ENCODE peak calls at places on chromosomes 2 and 18, in eight cellular contexts. One of them, this sample, is unnamed.
A peak's percentile ranks its signal among the peaks of the same experiment; 100 is the strongest.

GRCh38 chr2:151287513-151288250 is 1.8 kb downstream of the NMI start:
- DNase-seq in activated CD4-positive, alpha-beta T cell treated with anti-CD3 and anti-CD28 coated beads for 1 hour: no peak
- DNase-seq in NCI-H748 treated with DMSO at 0.1 percent for 48 hours: peak; percentile 10
- DNase-seq in NCI-H345: peak; percentile 5
- DNase-seq in activated CD8-positive, alpha-beta memory T cell treated with anti-CD3 and anti-CD28 coated beads, Interleukin-2, amount 50 U/mL, for 4 hours: no peak
- DNase-seq in BE2C: no peak
- DNase-seq in CD8-positive, alpha-beta T cell: no peak
- DNase-seq in ELR: no peak
- DNase-seq in this sample: no peak

GRCh38 chr2:239463541-239464165 is 62.8 kb upstream of the HDAC4 start:
- DNase-seq in NCI-H345: peak; percentile 51
- DNase-seq in ELR: no peak
- DNase-seq in activated CD4-positive, alpha-beta T cell treated with anti-CD3 and anti-CD28 coated beads for 1 hour: no peak
- DNase-seq in activated CD8-positive, alpha-beta memory T cell treated with anti-CD3 and anti-CD28 coated beads, Interleukin-2, amount 50 U/mL, for 4 hours: peak; percentile 11
- DNase-seq in CD8-positive, alpha-beta T cell: no peak
- DNase-seq in NCI-H748 treated with DMSO at 0.1 percent for 48 hours: no peak
- DNase-seq in BE2C: no peak
- DNase-seq in this sample: no peak

GRCh38 chr2:202871161-202872141 is at the start of gene ICA1L:
- DNase-seq in activated CD4-positive, alpha-beta T cell treated with anti-CD3 and anti-CD28 coated beads for 1 hour: peak; percentile 27
- DNase-seq in ELR: peak; percentile 75
- DNase-seq in NCI-H748 treated with DMSO at 0.1 percent for 48 hours: peak; percentile 69
- DNase-seq in CD8-positive, alpha-beta T cell: peak; percentile 73
- DNase-seq in BE2C: peak; percentile 85
- DNase-seq in NCI-H345: peak; percentile 76
- DNase-seq in activated CD8-positive, alpha-beta memory T cell treated with anti-CD3 and anti-CD28 coated beads, Interleukin-2, amount 50 U/mL, for 4 hours: peak; percentile 56
- DNase-seq in this sample: no peak

GRCh38 chr18:58135806-58136331 is 91.8 kb downstream of the NEDD4L start:
- DNase-seq in ELR: peak; percentile 80
- DNase-seq in activated CD8-positive, alpha-beta memory T cell treated with anti-CD3 and anti-CD28 coated beads, Interleukin-2, amount 50 U/mL, for 4 hours: peak; percentile 38
- DNase-seq in NCI-H345: peak; percentile 29
- DNase-seq in activated CD4-positive, alpha-beta T cell treated with anti-CD3 and anti-CD28 coated beads for 1 hour: peak; percentile 13
- DNase-seq in CD8-positive, alpha-beta T cell: peak; percentile 59
- DNase-seq in NCI-H748 treated with DMSO at 0.1 percent for 48 hours: peak; percentile 71
- DNase-seq in BE2C: peak; percentile 50
- DNase-seq in this sample: peak; percentile 42

GRCh38 chr18:25633563-25633962 is 281.6 kb upstream of the ZNF521 start:
- DNase-seq in BE2C: no peak
- DNase-seq in NCI-H345: no peak
- DNase-seq in ELR: no peak
- DNase-seq in NCI-H748 treated with DMSO at 0.1 percent for 48 hours: no peak
- DNase-seq in activated CD8-positive, alpha-beta memory T cell treated with anti-CD3 and anti-CD28 coated beads, Interleukin-2, amount 50 U/mL, for 4 hours: no peak
- DNase-seq in activated CD4-positive, alpha-beta T cell treated with anti-CD3 and anti-CD28 coated beads for 1 hour: no peak
- DNase-seq in CD8-positive, alpha-beta T cell: no peak
- DNase-seq in this sample: no peak

GRCh38 chr2:230758566-230759480 is 46.2 kb downstream of the CAB39 start:
- DNase-seq in ELR: peak; percentile 80
- DNase-seq in activated CD8-positive, alpha-beta memory T cell treated with anti-CD3 and anti-CD28 coated beads, Interleukin-2, amount 50 U/mL, for 4 hours: no peak
- DNase-seq in BE2C: no peak
- DNase-seq in NCI-H748 treated with DMSO at 0.1 percent for 48 hours: no peak
- DNase-seq in activated CD4-positive, alpha-beta T cell treated with anti-CD3 and anti-CD28 coated beads for 1 hour: no peak
- DNase-seq in NCI-H345: no peak
- DNase-seq in CD8-positive, alpha-beta T cell: no peak
- DNase-seq in this sample: no peak

GRCh38 chr18:8765692-8766463 is 60.5 kb downstream of the MTCL1 start:
- DNase-seq in ELR: no peak
- DNase-seq in activated CD4-positive, alpha-beta T cell treated with anti-CD3 and anti-CD28 coated beads for 1 hour: no peak
- DNase-seq in activated CD8-positive, alpha-beta memory T cell treated with anti-CD3 and anti-CD28 coated beads, Interleukin-2, amount 50 U/mL, for 4 hours: no peak
- DNase-seq in CD8-positive, alpha-beta T cell: no peak
- DNase-seq in NCI-H345: no peak
- DNase-seq in BE2C: peak; percentile 68
- DNase-seq in NCI-H748 treated with DMSO at 0.1 percent for 48 hours: no peak
- DNase-seq in this sample: no peak

GRCh38 chr2:220044383-220044782 is 417.0 kb downstream of the SLC4A3 start:
- DNase-seq in ELR: no peak
- DNase-seq in activated CD4-positive, alpha-beta T cell treated with anti-CD3 and anti-CD28 coated beads for 1 hour: no peak
- DNase-seq in activated CD8-positive, alpha-beta memory T cell treated with anti-CD3 and anti-CD28 coated beads, Interleukin-2, amount 50 U/mL, for 4 hours: no peak
- DNase-seq in CD8-positive, alpha-beta T cell: no peak
- DNase-seq in NCI-H748 treated with DMSO at 0.1 percent for 48 hours: no peak
- DNase-seq in BE2C: no peak
- DNase-seq in NCI-H345: no peak
- DNase-seq in this sample: peak; percentile 3

GRCh38 chr18:79604205-79604912 is 75.2 kb upstream of the CTDP1 start:
- DNase-seq in NCI-H748 treated with DMSO at 0.1 percent for 48 hours: no peak
- DNase-seq in activated CD4-positive, alpha-beta T cell treated with anti-CD3 and anti-CD28 coated beads for 1 hour: no peak
- DNase-seq in NCI-H345: no peak
- DNase-seq in CD8-positive, alpha-beta T cell: no peak
- DNase-seq in BE2C: no peak
- DNase-seq in activated CD8-positive, alpha-beta memory T cell treated with anti-CD3 and anti-CD28 coated beads, Interleukin-2, amount 50 U/mL, for 4 hours: no peak
- DNase-seq in ELR: no peak
- DNase-seq in this sample: no peak

GRCh38 chr2:25169073-25169470 is 692 bp upstream of the POMC start:
- DNase-seq in ELR: no peak
- DNase-seq in activated CD4-positive, alpha-beta T cell treated with anti-CD3 and anti-CD28 coated beads for 1 hour: no peak
- DNase-seq in CD8-positive, alpha-beta T cell: no peak
- DNase-seq in NCI-H345: no peak
- DNase-seq in activated CD8-positive, alpha-beta memory T cell treated with anti-CD3 and anti-CD28 coated beads, Interleukin-2, amount 50 U/mL, for 4 hours: no peak
- DNase-seq in NCI-H748 treated with DMSO at 0.1 percent for 48 hours: no peak
- DNase-seq in BE2C: no peak
- DNase-seq in this sample: no peak

GRCh38 chr2:217853301-217853881 is 149.4 kb downstream of the TNS1 start:
- DNase-seq in BE2C: peak; percentile 43
- DNase-seq in activated CD8-positive, alpha-beta memory T cell treated with anti-CD3 and anti-CD28 coated beads, Interleukin-2, amount 50 U/mL, for 4 hours: no peak
- DNase-seq in NCI-H748 treated with DMSO at 0.1 percent for 48 hours: no peak
- DNase-seq in CD8-positive, alpha-beta T cell: no peak
- DNase-seq in activated CD4-positive, alpha-beta T cell treated with anti-CD3 and anti-CD28 coated beads for 1 hour: no peak
- DNase-seq in ELR: peak; percentile 28
- DNase-seq in NCI-H345: no peak
- DNase-seq in this sample: no peak

GRCh38 chr18:73975266-73975665 is 172.4 kb downstream of the FBXO15 start:
- DNase-seq in NCI-H748 treated with DMSO at 0.1 percent for 48 hours: no peak
- DNase-seq in NCI-H345: no peak
- DNase-seq in CD8-positive, alpha-beta T cell: no peak
- DNase-seq in BE2C: no peak
- DNase-seq in activated CD4-positive, alpha-beta T cell treated with anti-CD3 and anti-CD28 coated beads for 1 hour: no peak
- DNase-seq in ELR: no peak
- DNase-seq in activated CD8-positive, alpha-beta memory T cell treated with anti-CD3 and anti-CD28 coated beads, Interleukin-2, amount 50 U/mL, for 4 hours: no peak
- DNase-seq in this sample: no peak

GRCh38 chr2:199798881-199799580 is 52.0 kb downstream of the FTCDNL1 start:
- DNase-seq in activated CD4-positive, alpha-beta T cell treated with anti-CD3 and anti-CD28 coated beads for 1 hour: no peak
- DNase-seq in activated CD8-positive, alpha-beta memory T cell treated with anti-CD3 and anti-CD28 coated beads, Interleukin-2, amount 50 U/mL, for 4 hours: no peak
- DNase-seq in NCI-H748 treated with DMSO at 0.1 percent for 48 hours: no peak
- DNase-seq in CD8-positive, alpha-beta T cell: no peak
- DNase-seq in NCI-H345: no peak
- DNase-seq in ELR: no peak
- DNase-seq in BE2C: no peak
- DNase-seq in this sample: no peak

GRCh38 chr2:191245869-191246531 is 796 bp downstream of the MYO1B start:
- DNase-seq in NCI-H345: peak; percentile 68
- DNase-seq in activated CD8-positive, alpha-beta memory T cell treated with anti-CD3 and anti-CD28 coated beads, Interleukin-2, amount 50 U/mL, for 4 hours: peak; percentile 27
- DNase-seq in NCI-H748 treated with DMSO at 0.1 percent for 48 hours: peak; percentile 45
- DNase-seq in ELR: peak; percentile 91
- DNase-seq in BE2C: peak; percentile 93
- DNase-seq in CD8-positive, alpha-beta T cell: peak; percentile 51
- DNase-seq in activated CD4-positive, alpha-beta T cell treated with anti-CD3 and anti-CD28 coated beads for 1 hour: no peak
- DNase-seq in this sample: peak; percentile 69

GRCh38 chr2:110674620-110675555 is 3.0 kb downstream of the BUB1 start:
- DNase-seq in activated CD8-positive, alpha-beta memory T cell treated with anti-CD3 and anti-CD28 coated beads, Interleukin-2, amount 50 U/mL, for 4 hours: peak; percentile 27
- DNase-seq in BE2C: no peak
- DNase-seq in NCI-H748 treated with DMSO at 0.1 percent for 48 hours: no peak
- DNase-seq in CD8-positive, alpha-beta T cell: peak; percentile 52
- DNase-seq in activated CD4-positive, alpha-beta T cell treated with anti-CD3 and anti-CD28 coated beads for 1 hour: no peak
- DNase-seq in NCI-H345: no peak
- DNase-seq in ELR: peak; percentile 76
- DNase-seq in this sample: no peak

GRCh38 chr2:25252291-25253152 is 84.1 kb upstream of the POMC start:
- DNase-seq in CD8-positive, alpha-beta T cell: peak; percentile 72
- DNase-seq in NCI-H748 treated with DMSO at 0.1 percent for 48 hours: peak; percentile 73
- DNase-seq in BE2C: peak; percentile 91
- DNase-seq in activated CD4-positive, alpha-beta T cell treated with anti-CD3 and anti-CD28 coated beads for 1 hour: peak; percentile 46
- DNase-seq in ELR: peak; percentile 46
- DNase-seq in NCI-H345: peak; percentile 93
- DNase-seq in activated CD8-positive, alpha-beta memory T cell treated with anti-CD3 and anti-CD28 coated beads, Interleukin-2, amount 50 U/mL, for 4 hours: peak; percentile 58
- DNase-seq in this sample: peak; percentile 74

GRCh38 chr18:13112982-13113381 is 105.6 kb upstream of the LDLRAD4 start:
- DNase-seq in activated CD4-positive, alpha-beta T cell treated with anti-CD3 and anti-CD28 coated beads for 1 hour: no peak
- DNase-seq in ELR: peak; percentile 33
- DNase-seq in NCI-H748 treated with DMSO at 0.1 percent for 48 hours: peak; percentile 14
- DNase-seq in BE2C: peak; percentile 84
- DNase-seq in NCI-H345: peak; percentile 21
- DNase-seq in activated CD8-positive, alpha-beta memory T cell treated with anti-CD3 and anti-CD28 coated beads, Interleukin-2, amount 50 U/mL, for 4 hours: no peak
- DNase-seq in CD8-positive, alpha-beta T cell: no peak
- DNase-seq in this sample: peak; percentile 56

GRCh38 chr2:203687161-203687560 is 19.3 kb upstream of the CD28 start:
- DNase-seq in ELR: peak; percentile 14
- DNase-seq in NCI-H345: no peak
- DNase-seq in activated CD4-positive, alpha-beta T cell treated with anti-CD3 and anti-CD28 coated beads for 1 hour: no peak
- DNase-seq in CD8-positive, alpha-beta T cell: no peak
- DNase-seq in BE2C: no peak
- DNase-seq in activated CD8-positive, alpha-beta memory T cell treated with anti-CD3 and anti-CD28 coated beads, Interleukin-2, amount 50 U/mL, for 4 hours: no peak
- DNase-seq in NCI-H748 treated with DMSO at 0.1 percent for 48 hours: no peak
- DNase-seq in this sample: no peak

GRCh38 chr2:63865159-63865799 is 23.6 kb downstream of the UGP2 start:
- DNase-seq in CD8-positive, alpha-beta T cell: no peak
- DNase-seq in ELR: no peak
- DNase-seq in BE2C: no peak
- DNase-seq in NCI-H345: no peak
- DNase-seq in activated CD8-positive, alpha-beta memory T cell treated with anti-CD3 and anti-CD28 coated beads, Interleukin-2, amount 50 U/mL, for 4 hours: no peak
- DNase-seq in NCI-H748 treated with DMSO at 0.1 percent for 48 hours: no peak
- DNase-seq in activated CD4-positive, alpha-beta T cell treated with anti-CD3 and anti-CD28 coated beads for 1 hour: no peak
- DNase-seq in this sample: no peak

GRCh38 chr2:120477831-120478481 is 132.0 kb downstream of the INHBB start:
- DNase-seq in NCI-H748 treated with DMSO at 0.1 percent for 48 hours: no peak
- DNase-seq in ELR: no peak
- DNase-seq in activated CD8-positive, alpha-beta memory T cell treated with anti-CD3 and anti-CD28 coated beads, Interleukin-2, amount 50 U/mL, for 4 hours: no peak
- DNase-seq in CD8-positive, alpha-beta T cell: no peak
- DNase-seq in BE2C: no peak
- DNase-seq in activated CD4-positive, alpha-beta T cell treated with anti-CD3 and anti-CD28 coated beads for 1 hour: no peak
- DNase-seq in NCI-H345: no peak
- DNase-seq in this sample: no peak

GRCh38 chr2:120887844-120888243 is 152.2 kb downstream of the GLI2 start:
- DNase-seq in BE2C: no peak
- DNase-seq in CD8-positive, alpha-beta T cell: no peak
- DNase-seq in ELR: no peak
- DNase-seq in activated CD4-positive, alpha-beta T cell treated with anti-CD3 and anti-CD28 coated beads for 1 hour: no peak
- DNase-seq in activated CD8-positive, alpha-beta memory T cell treated with anti-CD3 and anti-CD28 coated beads, Interleukin-2, amount 50 U/mL, for 4 hours: no peak
- DNase-seq in NCI-H748 treated with DMSO at 0.1 percent for 48 hours: no peak
- DNase-seq in NCI-H345: peak; percentile 76
- DNase-seq in this sample: no peak

GRCh38 chr2:106039634-106040033 is 154.5 kb downstream of the UXS1 start:
- DNase-seq in NCI-H748 treated with DMSO at 0.1 percent for 48 hours: no peak
- DNase-seq in activated CD8-positive, alpha-beta memory T cell treated with anti-CD3 and anti-CD28 coated beads, Interleukin-2, amount 50 U/mL, for 4 hours: no peak
- DNase-seq in ELR: no peak
- DNase-seq in NCI-H345: no peak
- DNase-seq in CD8-positive, alpha-beta T cell: no peak
- DNase-seq in BE2C: no peak
- DNase-seq in activated CD4-positive, alpha-beta T cell treated with anti-CD3 and anti-CD28 coated beads for 1 hour: no peak
- DNase-seq in this sample: no peak

GRCh38 chr2:42127425-42128424 is 41.4 kb upstream of the EML4 start:
- DNase-seq in CD8-positive, alpha-beta T cell: peak; percentile 63
- DNase-seq in activated CD4-positive, alpha-beta T cell treated with anti-CD3 and anti-CD28 coated beads for 1 hour: no peak
- DNase-seq in BE2C: no peak
- DNase-seq in activated CD8-positive, alpha-beta memory T cell treated with anti-CD3 and anti-CD28 coated beads, Interleukin-2, amount 50 U/mL, for 4 hours: no peak
- DNase-seq in NCI-H345: no peak
- DNase-seq in ELR: peak; percentile 24
- DNase-seq in NCI-H748 treated with DMSO at 0.1 percent for 48 hours: no peak
- DNase-seq in this sample: no peak

GRCh38 chr18:45678850-45679249 is 45.1 kb upstream of the SLC14A1 start:
- DNase-seq in NCI-H748 treated with DMSO at 0.1 percent for 48 hours: no peak
- DNase-seq in activated CD4-positive, alpha-beta T cell treated with anti-CD3 and anti-CD28 coated beads for 1 hour: no peak
- DNase-seq in ELR: no peak
- DNase-seq in CD8-positive, alpha-beta T cell: peak; percentile 19
- DNase-seq in NCI-H345: no peak
- DNase-seq in BE2C: no peak
- DNase-seq in activated CD8-positive, alpha-beta memory T cell treated with anti-CD3 and anti-CD28 coated beads, Interleukin-2, amount 50 U/mL, for 4 hours: no peak
- DNase-seq in this sample: no peak

GRCh38 chr2:14516844-14517243 is 115.7 kb upstream of the LRATD1 start:
- DNase-seq in NCI-H748 treated with DMSO at 0.1 percent for 48 hours: no peak
- DNase-seq in activated CD4-positive, alpha-beta T cell treated with anti-CD3 and anti-CD28 coated beads for 1 hour: no peak
- DNase-seq in BE2C: no peak
- DNase-seq in NCI-H345: no peak
- DNase-seq in activated CD8-positive, alpha-beta memory T cell treated with anti-CD3 and anti-CD28 coated beads, Interleukin-2, amount 50 U/mL, for 4 hours: no peak
- DNase-seq in CD8-positive, alpha-beta T cell: no peak
- DNase-seq in ELR: peak; percentile 98
- DNase-seq in this sample: no peak

GRCh38 chr18:29218101-29218500 is 1041.2 kb upstream of the CDH2 start:
- DNase-seq in activated CD4-positive, alpha-beta T cell treated with anti-CD3 and anti-CD28 coated beads for 1 hour: no peak
- DNase-seq in BE2C: no peak
- DNase-seq in CD8-positive, alpha-beta T cell: no peak
- DNase-seq in NCI-H345: no peak
- DNase-seq in ELR: no peak
- DNase-seq in activated CD8-positive, alpha-beta memory T cell treated with anti-CD3 and anti-CD28 coated beads, Interleukin-2, amount 50 U/mL, for 4 hours: no peak
- DNase-seq in NCI-H748 treated with DMSO at 0.1 percent for 48 hours: no peak
- DNase-seq in this sample: no peak

GRCh38 chr18:74326238-74326637 is 10.6 kb downstream of the C18orf63 start:
- DNase-seq in activated CD4-positive, alpha-beta T cell treated with anti-CD3 and anti-CD28 coated beads for 1 hour: no peak
- DNase-seq in ELR: no peak
- DNase-seq in CD8-positive, alpha-beta T cell: no peak
- DNase-seq in BE2C: no peak
- DNase-seq in NCI-H748 treated with DMSO at 0.1 percent for 48 hours: no peak
- DNase-seq in activated CD8-positive, alpha-beta memory T cell treated with anti-CD3 and anti-CD28 coated beads, Interleukin-2, amount 50 U/mL, for 4 hours: no peak
- DNase-seq in NCI-H345: no peak
- DNase-seq in this sample: no peak

GRCh38 chr2:60998628-60999545 is 18.6 kb upstream of the PEX13 start:
- DNase-seq in BE2C: no peak
- DNase-seq in NCI-H748 treated with DMSO at 0.1 percent for 48 hours: peak; percentile 31
- DNase-seq in ELR: peak; percentile 62
- DNase-seq in CD8-positive, alpha-beta T cell: no peak
- DNase-seq in activated CD4-positive, alpha-beta T cell treated with anti-CD3 and anti-CD28 coated beads for 1 hour: no peak
- DNase-seq in NCI-H345: peak; percentile 40
- DNase-seq in activated CD8-positive, alpha-beta memory T cell treated with anti-CD3 and anti-CD28 coated beads, Interleukin-2, amount 50 U/mL, for 4 hours: no peak
- DNase-seq in this sample: peak; percentile 12

GRCh38 chr2:146129231-146129630 is 1609.3 kb upstream of the ZEB2 start:
- DNase-seq in ELR: no peak
- DNase-seq in activated CD8-positive, alpha-beta memory T cell treated with anti-CD3 and anti-CD28 coated beads, Interleukin-2, amount 50 U/mL, for 4 hours: no peak
- DNase-seq in BE2C: no peak
- DNase-seq in NCI-H345: no peak
- DNase-seq in CD8-positive, alpha-beta T cell: no peak
- DNase-seq in NCI-H748 treated with DMSO at 0.1 percent for 48 hours: no peak
- DNase-seq in activated CD4-positive, alpha-beta T cell treated with anti-CD3 and anti-CD28 coated beads for 1 hour: no peak
- DNase-seq in this sample: no peak